ENCODE peak calls at places on chromosomes 16 and 17, in nine cellular contexts. E is activated naive CD4-positive, alpha-beta T cell; M is activated T-helper 1 cell treated with Interleukin-2 at 50 U/mL for 16 hours; K is Caki2; Q is KG1; D is GM04504; A is body of pancreas; P is activated CD4-positive, alpha-beta T cell treated with anti-CD3 and anti-CD28 coated beads, Interleukin-2, amount 50 U/mL, for 1 hour; Z is putamen. W is an unnamed sample.

GRCh38 chr17:40540448-40540847 is 24.8 kb downstream of the CCR7 start:
- DNase-seq in Z (no peak), D (no peak), E (no peak), Q (no peak), K (no peak), P (peak; percentile 58), M (no peak), A (no peak), W (no peak)

GRCh38 chr16:84115919-84116719 is 623 bp downstream of the MBTPS1 start:
- DNase-seq in Q (peak; percentile 11), D (no peak), Z (peak; percentile 52), M (peak; percentile 33), K (peak; percentile 6), E (peak; percentile 30), P (peak; percentile 59), A (peak; percentile 70), W (no peak)

GRCh38 chr16:13402601-13403000 is 501.2 kb downstream of the SHISA9 start:
- DNase-seq in M (no peak), K (peak; percentile 87), P (no peak), Q (no peak), D (no peak), Z (no peak), A (no peak), E (no peak), W (no peak)

GRCh38 chr17:82862191-82862590 is 22.4 kb upstream of the ZNF750 start:
- DNase-seq in E (no peak), P (no peak), Z (no peak), Q (no peak), K (no peak), M (no peak), A (no peak), D (no peak), W (no peak)

GRCh38 chr16:73232555-73233422 is 184.9 kb upstream of the ZFHX3 start:
- DNase-seq in P (no peak), D (peak; percentile 57), A (peak; percentile 72), Q (no peak), E (no peak), M (no peak), Z (peak; percentile 47), K (peak; percentile 90), W (peak; percentile 8)

GRCh38 chr17:47720754-47721533 is 12.1 kb upstream of the TBX21 start:
- DNase-seq in A (no peak), K (no peak), Q (no peak), E (peak; percentile 76), Z (no peak), M (peak; percentile 62), P (peak; percentile 83), D (no peak), W (peak; percentile 41)

GRCh38 chr17:1474402-1475189 is 17.9 kb downstream of the MYO1C start:
- DNase-seq in P (no peak), M (no peak), Q (no peak), Z (no peak), D (no peak), K (peak; percentile 55), A (no peak), E (no peak), W (no peak)

GRCh38 chr16:3317315-3317999 is 12.2 kb downstream of the ZNF75A start:
- DNase-seq in A (no peak), M (no peak), Q (peak; percentile 6), Z (no peak), P (no peak), E (no peak), K (peak; percentile 64), D (no peak), W (no peak)

GRCh38 chr17:18143044-18143936 is 34.7 kb downstream of the MYO15A start:
- DNase-seq in P (no peak), A (no peak), E (no peak), Z (no peak), Q (no peak), K (no peak), D (no peak), M (no peak), W (no peak)

GRCh38 chr16:75256871-75257343 is 5.5 kb upstream of the BCAR1 start:
- DNase-seq in Q (no peak), P (no peak), Z (no peak), M (no peak), E (no peak), D (no peak), A (peak; percentile 34), K (no peak), W (no peak)

GRCh38 chr17:63446981-63447687 is 1.0 kb upstream of the CYB561 start:
- DNase-seq in M (peak; percentile 19), K (no peak), Q (peak; percentile 80), D (no peak), Z (no peak), A (peak; percentile 48), E (no peak), P (peak; percentile 37), W (no peak)

GRCh38 chr17:42642377-42642776 is 16.7 kb upstream of the TUBG2 start:
- DNase-seq in Z (no peak), K (no peak), E (no peak), M (no peak), A (no peak), P (no peak), Q (no peak), D (no peak), W (no peak)

GRCh38 chr17:41548844-41549595 is 20.9 kb upstream of the KRT19 start:
- DNase-seq in E (peak; percentile 57), D (peak; percentile 67), A (peak; percentile 84), M (peak; percentile 69), P (peak; percentile 85), K (peak; percentile 97), Q (peak; percentile 74), Z (peak; percentile 42), W (peak; percentile 85)

GRCh38 chr17:75878174-75878998 is at the start of gene TRIM47:
- DNase-seq in Z (peak; percentile 75), Q (peak; percentile 8), K (peak; percentile 75), E (no peak), M (no peak), D (no peak), A (peak; percentile 66), P (no peak), W (peak; percentile 41)

GRCh38 chr16:50440531-50440930 is 71.7 kb upstream of the BRD7 start:
- DNase-seq in E (no peak), D (no peak), M (no peak), Q (no peak), A (no peak), Z (no peak), K (no peak), P (no peak), W (no peak)

GRCh38 chr16:79071424-79071823 is 529.1 kb downstream of the MAF start:
- DNase-seq in K (no peak), Q (no peak), D (no peak), A (peak; percentile 33), Z (no peak), P (no peak), E (no peak), M (no peak), W (no peak)

GRCh38 chr17:20085283-20085875 is 76.2 kb downstream of the SPECC1 start:
- DNase-seq in Z (no peak), A (no peak), M (no peak), D (peak; percentile 31), E (no peak), Q (no peak), K (no peak), P (no peak), W (no peak)

GRCh38 chr16:19185510-19185851 is 17.4 kb downstream of the SYT17 start:
- DNase-seq in D (no peak), K (no peak), E (no peak), Z (no peak), P (no peak), M (no peak), Q (no peak), A (no peak), W (no peak)

GRCh38 chr17:81125573-81126081 is 39.7 kb upstream of the PVALEF start:
- DNase-seq in Z (no peak), K (no peak), E (no peak), M (no peak), P (no peak), A (no peak), D (no peak), Q (no peak), W (no peak)

GRCh38 chr16:1691276-1691675 is 13.2 kb downstream of the JPT2 start:
- DNase-seq in P (no peak), Z (no peak), M (no peak), A (no peak), K (peak; percentile 78), Q (no peak), E (no peak), D (no peak), W (no peak)

GRCh38 chr17:81831957-81832607 is 1.0 kb downstream of the MCRIP1 start:
- DNase-seq in D (no peak), P (peak; percentile 40), E (no peak), M (no peak), Q (no peak), K (no peak), Z (no peak), A (peak; percentile 51), W (peak; percentile 22)

GRCh38 chr16:22373662-22374310 is 633 bp downstream of the CDR2 start:
- DNase-seq in K (peak; percentile 58), Q (no peak), Z (no peak), D (no peak), P (peak; percentile 39), M (peak; percentile 21), E (no peak), A (peak; percentile 53), W (no peak)

GRCh38 chr17:5416886-5417285 is 2.6 kb downstream of the NUP88 start:
- DNase-seq in D (no peak), M (no peak), Q (no peak), A (no peak), E (no peak), P (no peak), K (no peak), Z (no peak), W (no peak)

GRCh38 chr17:81665205-81666091 is 957 bp downstream of the OXLD1 start:
- DNase-seq in K (peak; percentile 36), P (peak; percentile 44), E (peak; percentile 20), D (no peak), M (no peak), Q (peak; percentile 44), Z (no peak), A (peak; percentile 16), W (no peak)

GRCh38 chr17:66855204-66855603 is 20.3 kb downstream of the CACNG5 start:
- DNase-seq in K (no peak), D (no peak), A (no peak), Z (no peak), Q (no peak), E (no peak), P (peak; percentile 5), M (no peak), W (no peak)

GRCh38 chr17:60229189-60229802 is 79.5 kb downstream of the CA4 start:
- DNase-seq in D (no peak), Z (no peak), K (peak; percentile 7), M (no peak), P (no peak), A (no peak), Q (no peak), E (no peak), W (peak; percentile 8)

GRCh38 chr16:50550035-50550434 is 1.8 kb downstream of the NKD1 start:
- DNase-seq in A (no peak), Z (no peak), D (no peak), E (no peak), P (peak; percentile 23), K (no peak), Q (no peak), M (no peak), W (no peak)

GRCh38 chr17:32927201-32927723 is 691 bp upstream of the TMEM98 start:
- DNase-seq in A (no peak), M (no peak), Q (no peak), E (no peak), D (no peak), Z (peak; percentile 31), K (no peak), P (no peak), W (no peak)

GRCh38 chr16:20940864-20941634 is 40.5 kb downstream of the LYRM1 start:
- DNase-seq in A (no peak), P (no peak), E (no peak), Q (no peak), Z (no peak), K (no peak), D (no peak), M (no peak), W (no peak)

GRCh38 chr17:73827627-73828241 is 183.5 kb upstream of the SDK2 start:
- DNase-seq in D (no peak), M (no peak), E (no peak), Z (no peak), P (no peak), Q (no peak), K (no peak), A (no peak), W (no peak)

GRCh38 chr16:50336884-50337283 is 31.9 kb downstream of the BRD7 start:
- DNase-seq in D (no peak), A (no peak), Q (no peak), Z (no peak), E (no peak), P (no peak), M (no peak), K (no peak), W (no peak)

W was measured in stromal cell of bone marrow.